ENCODE peak calls at places on chromosome 22, in five cellular contexts. W is CD4-positive, alpha-beta T cell; M is right cardiac atrium; O is T-helper 17 cell; F is DND-41. P is an unnamed sample.

GRCh38 chr22:39446239-39446721 is 10.5 kb upstream of the MGAT3 start:
- ATAC-seq in W (peak; percentile 46), M (peak; percentile 74), O (peak; percentile 30), F (no peak), P (no peak)

GRCh38 chr22:38347944-38348750 is 30.9 kb upstream of the CSNK1E start:
- ATAC-seq in W (no peak), M (peak; percentile 58), O (no peak), F (no peak), P (no peak)

GRCh38 chr22:47039356-47039755 is 276.9 kb downstream of the TBC1D22A start:
- ATAC-seq in W (no peak), M (no peak), O (no peak), F (no peak), P (no peak)

GRCh38 chr22:19503367-19503766 is 20.8 kb downstream of the CLDN5 start:
- ATAC-seq in W (no peak), M (no peak), O (no peak), F (no peak), P (no peak)

GRCh38 chr22:49969751-49970527 is 9.4 kb downstream of the PIM3 start:
- ATAC-seq in W (no peak), M (no peak), O (peak; percentile 0), F (peak; percentile 1), P (no peak)

GRCh38 chr22:19703869-19704268 is 10.4 kb upstream of the SEPTIN5 start:
- ATAC-seq in W (no peak), M (no peak), O (no peak), F (no peak), P (no peak)

GRCh38 chr22:43236401-43237166 is 49.6 kb upstream of the TTLL12 start:
- ATAC-seq in W (no peak), M (peak; percentile 54), O (no peak), F (no peak), P (no peak)

GRCh38 chr22:23146842-23147205 is 1.5 kb downstream of the RAB36 start:
- ATAC-seq in W (no peak), M (no peak), O (no peak), F (no peak), P (no peak)

GRCh38 chr22:33036881-33037280 is 21.3 kb downstream of the SYN3 start:
- ATAC-seq in W (no peak), M (no peak), O (no peak), F (no peak), P (no peak)

GRCh38 chr22:37243402-37244113 is 511 bp downstream of the RAC2 start:
- ATAC-seq in W (peak; percentile 0), M (no peak), O (peak; percentile 4), F (peak; percentile 33), P (no peak)